ENCODE peak calls at places on chromosomes 3 and 15, in six cellular contexts. Y is IMR-90, R is mesenchymal stem cell, D is H9, N is neuronal stem cell, J is mesendoderm. S is an unnamed sample.

GRCh38 chr15:59222106-59222505 is 15.5 kb downstream of the LDHAL6B start:
- DNase-seq in J (no peak), D (no peak), Y (peak; percentile 83), R (peak; percentile 77), N (no peak), S (no peak)

GRCh38 chr3:87167634-87168456 is 59.3 kb upstream of the CHMP2B start:
- DNase-seq in R (peak; percentile 52), J (peak; percentile 49), D (no peak), Y (peak; percentile 20), N (peak; percentile 31), S (peak; percentile 60)

GRCh38 chr3:148466143-148466542 is 231.6 kb upstream of the AGTR1 start:
- DNase-seq in Y (peak; percentile 73), J (peak; percentile 61), D (peak; percentile 29), N (no peak), R (peak; percentile 10), S (no peak)

GRCh38 chr3:42520906-42521305 is 18.5 kb downstream of the VIPR1 start:
- DNase-seq in N (no peak), Y (no peak), D (no peak), J (no peak), R (no peak), S (no peak)

GRCh38 chr3:100103558-100104441 is 10.5 kb downstream of the FILIP1L start:
- DNase-seq in R (peak; percentile 94), Y (peak; percentile 93), J (no peak), N (no peak), D (no peak), S (no peak)

GRCh38 chr3:122754867-122755835 is 38.5 kb downstream of the HSPBAP1 start:
- DNase-seq in J (peak; percentile 90), N (peak; percentile 18), D (peak; percentile 70), R (peak; percentile 45), Y (peak; percentile 44), S (peak; percentile 89)

GRCh38 chr3:113532698-113533533 is 561 bp downstream of the SIDT1 start:
- DNase-seq in Y (no peak), N (peak; percentile 39), D (peak; percentile 44), R (peak; percentile 15), J (peak; percentile 26), S (no peak)

GRCh38 chr15:25176616-25176923 is 221.8 kb downstream of the SNRPN start:
- DNase-seq in D (peak; percentile 9), J (no peak), R (no peak), Y (no peak), N (no peak), S (no peak)

GRCh38 chr3:10228248-10228950 is 19.9 kb upstream of the TATDN2 start:
- DNase-seq in N (no peak), J (no peak), Y (no peak), R (no peak), D (no peak), S (peak; percentile 29)

GRCh38 chr3:99918720-99919119 is 101.1 kb downstream of the CMSS1 start:
- DNase-seq in Y (peak; percentile 13), D (no peak), N (no peak), R (no peak), J (no peak), S (no peak)

GRCh38 chr15:45225506-45226273 is 26.3 kb upstream of the SLC28A2 start:
- DNase-seq in D (peak; percentile 54), N (no peak), J (peak; percentile 75), Y (no peak), R (no peak), S (no peak)

GRCh38 chr3:57963811-57964346 is 44.3 kb upstream of the FLNB start:
- DNase-seq in R (no peak), D (no peak), N (no peak), Y (no peak), J (no peak), S (no peak)

GRCh38 chr3:195587406-195587805 is 3.7 kb upstream of the APOD start:
- DNase-seq in N (no peak), R (no peak), J (no peak), Y (no peak), D (no peak), S (no peak)

GRCh38 chr15:91304210-91304609 is 204.2 kb downstream of the SV2B start:
- DNase-seq in N (no peak), Y (no peak), D (no peak), R (no peak), J (no peak), S (no peak)

GRCh38 chr3:105842943-105843342 is 25.9 kb downstream of the CBLB start:
- DNase-seq in R (peak; percentile 50), D (no peak), Y (peak; percentile 62), J (no peak), N (no peak), S (no peak)

GRCh38 chr15:56871180-56871579 is 47.3 kb upstream of the TCF12 start:
- DNase-seq in R (peak; percentile 78), J (peak; percentile 50), D (no peak), N (no peak), Y (peak; percentile 86), S (no peak)

GRCh38 chr3:171347017-171347979 is 112.9 kb downstream of the TNIK start:
- DNase-seq in J (peak; percentile 81), D (no peak), N (no peak), Y (peak; percentile 53), R (peak; percentile 83), S (peak; percentile 43)

GRCh38 chr3:105518201-105518600 is 151.5 kb downstream of the ALCAM start:
- DNase-seq in N (no peak), D (no peak), J (no peak), R (no peak), Y (no peak), S (no peak)

GRCh38 chr3:59251899-59252298 is 202.1 kb upstream of the CFAP20DC start:
- DNase-seq in N (no peak), Y (peak; percentile 20), R (peak; percentile 9), D (no peak), J (no peak), S (no peak)

GRCh38 chr3:171977860-171978259 is 61.5 kb upstream of the FNDC3B start:
- DNase-seq in Y (no peak), N (no peak), R (no peak), J (no peak), D (no peak), S (peak; percentile 34)

GRCh38 chr3:195770081-195770840 is 41.5 kb downstream of the MUC4 start:
- DNase-seq in Y (no peak), R (no peak), J (no peak), N (no peak), D (no peak), S (no peak)

GRCh38 chr3:108136888-108137814 is 46.3 kb upstream of the CD47 start:
- DNase-seq in D (no peak), J (no peak), Y (no peak), R (no peak), N (no peak), S (no peak)

GRCh38 chr3:72137865-72138861 is 353.2 kb upstream of the PROK2 start:
- DNase-seq in N (no peak), D (no peak), R (no peak), Y (no peak), J (no peak), S (no peak)

GRCh38 chr3:63979093-63979492 is 44.2 kb downstream of the PSMD6 start:
- DNase-seq in R (no peak), D (no peak), J (no peak), Y (no peak), N (no peak), S (peak; percentile 86)

GRCh38 chr3:8197384-8197783 is 304.2 kb upstream of the LMCD1 start:
- DNase-seq in Y (no peak), R (no peak), N (no peak), J (no peak), D (no peak), S (no peak)

GRCh38 chr3:33980252-33980651 is 181.8 kb downstream of the PDCD6IP start:
- DNase-seq in D (no peak), R (peak; percentile 29), Y (peak; percentile 85), N (no peak), J (peak; percentile 55), S (peak; percentile 11)

GRCh38 chr3:103393395-103394186 is 958.8 kb downstream of the ZPLD1 start:
- DNase-seq in R (peak; percentile 17), D (no peak), N (no peak), J (no peak), Y (peak; percentile 71), S (no peak)
- H3K27ac ChIP-seq in R (peak overlapping the region; percentile 93), D (no peak overlapping the region), N (no peak overlapping the region), J (no peak overlapping the region), Y (peak overlapping the region; percentile 77), S (no peak overlapping the region)

DNA sequence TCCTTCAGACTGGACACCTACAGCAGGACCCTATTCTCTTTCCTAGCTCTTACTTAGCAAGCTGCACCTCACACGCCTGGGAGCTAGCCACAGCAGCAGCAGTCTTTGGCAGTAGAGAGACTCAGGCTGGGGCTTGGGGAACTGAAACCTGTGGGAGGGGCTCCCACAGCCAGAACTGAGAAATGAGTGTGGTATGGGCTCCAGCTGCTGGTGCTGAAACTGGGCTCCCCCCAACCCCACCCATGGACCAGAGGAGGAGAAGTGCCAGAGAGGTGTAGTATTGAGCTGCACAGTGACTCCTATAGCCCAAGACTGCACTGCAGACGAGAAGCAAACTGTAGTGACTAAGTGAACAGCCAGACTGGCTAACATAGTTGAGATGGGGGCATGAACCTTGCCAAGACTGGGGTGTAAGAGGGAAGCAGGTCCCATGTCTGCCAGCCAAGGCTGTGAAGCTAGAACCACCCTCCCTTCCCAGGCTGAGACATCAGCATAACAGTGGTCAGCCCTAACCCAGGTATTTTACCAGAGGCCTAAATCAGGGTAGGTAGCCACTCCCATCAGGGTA is 62.5 kb downstream of the MYO5A start:
- DNase-seq in R (no peak), J (peak; percentile 18), N (no peak), Y (no peak), D (peak; percentile 68), S (peak; percentile 25)
- H2AK5ac ChIP-seq in R (no peak overlapping the region), J (no peak overlapping the region), N (no peak overlapping the region), Y (no peak overlapping the region), D (no peak overlapping the region), S (no peak overlapping the region)

GRCh38 chr15:67777071-67777470 is 48.2 kb upstream of the SKOR1 start:
- DNase-seq in D (no peak), Y (no peak), J (no peak), R (no peak), N (no peak), S (no peak)
- H2BK120ac ChIP-seq in D (no peak overlapping the region), Y (no peak overlapping the region), J (no peak overlapping the region), R (no peak overlapping the region), N (no peak overlapping the region), S (no peak overlapping the region)

GRCh38 chr15:80266745-80267144 is 14.7 kb upstream of the CTXND1 start:
- DNase-seq in R (no peak), D (no peak), N (no peak), Y (no peak), J (no peak), S (no peak)

GRCh38 chr15:80266113-80266512 is 14.1 kb upstream of the CTXND1 start:
- DNase-seq in N (no peak), Y (no peak), J (no peak), D (no peak), R (no peak), S (no peak)

GRCh38 chr15:80265021-80265420 is 13.0 kb upstream of the CTXND1 start:
- DNase-seq in N (no peak), R (no peak), D (no peak), Y (peak; percentile 17), J (no peak), S (no peak)

GRCh38 chr15:80264031-80264430 is 12.0 kb upstream of the CTXND1 start:
- DNase-seq in N (no peak), R (peak; percentile 18), D (no peak), J (peak; percentile 23), Y (peak; percentile 22), S (peak; percentile 4)

DNA sequence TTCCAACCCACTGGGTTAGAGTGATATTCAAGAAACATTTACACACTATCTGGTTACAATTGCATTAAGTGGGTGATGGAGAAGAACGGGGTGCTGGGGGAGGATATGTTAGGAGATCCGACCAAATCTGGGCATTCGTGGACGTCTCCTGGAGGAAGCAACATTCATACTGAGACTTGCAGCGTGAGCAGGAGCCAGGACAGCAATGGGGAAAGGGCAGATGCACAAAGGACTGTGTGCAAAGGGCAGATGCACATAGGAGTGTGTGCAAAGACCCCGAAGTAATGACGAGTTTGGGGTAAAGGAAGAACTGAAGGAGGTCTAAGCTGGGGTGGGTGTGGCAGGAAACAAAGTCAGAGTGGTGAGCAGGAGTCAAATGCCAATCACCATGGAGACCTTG is 16.1 kb upstream of the CTXND1 start:
- DNase-seq in R (no peak), J (no peak), Y (no peak), D (no peak), N (no peak), S (no peak)
- H3K27ac ChIP-seq in R (no peak overlapping the region), J (no peak overlapping the region), Y (no peak overlapping the region), D (no peak overlapping the region), N (no peak overlapping the region), S (no peak overlapping the region)